ENCODE peak calls at places on chromosome 22, in six cellular contexts. J is left ventricle myocardium inferior; D is pancreas; F is CD8-positive, alpha-beta memory T cell; L is heart right ventricle; G is sigmoid colon. Y is an unnamed sample. For H3K9me3, the result is how much of the 10 kb centered on the place peaks cover.

GRCh38 chr22:39179401-39179827 is 26.9 kb upstream of the CBX7 start:
- DNase-seq in J (no peak), D (no peak), F (no peak), L (no peak), G (no peak), Y (no peak)

GRCh38 chr22:29071261-29072045 is 1.4 kb upstream of the KREMEN1 start:
- DNase-seq in J (no peak), D (peak), F (no peak), L (peak), G (peak), Y (no peak)

GRCh38 chr22:37427711-37428635 is 694 bp upstream of the ELFN2 start:
- DNase-seq in J (no peak), D (no peak), F (no peak), L (no peak), G (no peak), Y (no peak)

GRCh38 chr22:41563051-41563711 is 2.4 kb downstream of the CSDC2 start:
- DNase-seq in J (no peak), D (no peak), F (no peak), L (no peak), G (no peak), Y (peak)

GRCh38 chr22:37229012-37229804 is 14.9 kb downstream of the RAC2 start:
- DNase-seq in J (no peak), D (no peak), F (peak), L (no peak), G (no peak), Y (no peak)

GRCh38 chr22:22928666-22929380 is 41.2 kb downstream of the IGLL5 start:
- DNase-seq in J (peak), D (no peak), F (peak), L (peak), G (no peak), Y (peak)

GRCh38 chr22:36184433-36185035 is 17.1 kb downstream of the APOL4 start:
- DNase-seq in J (no peak), D (no peak), F (no peak), L (no peak), G (no peak), Y (no peak)

GRCh38 chr22:24434472-24435322 is 7.3 kb downstream of the ADORA2A start:
- DNase-seq in J (no peak), D (no peak), F (peak), L (no peak), G (peak), Y (peak)

GRCh38 chr22:21568207-21569075 is 927 bp downstream of the UBE2L3 start:
- DNase-seq in J (peak), D (no peak), F (no peak), L (no peak), G (no peak), Y (peak)

GRCh38 chr22:28883917-28884753 is 763 bp downstream of the ZNRF3 start:
- DNase-seq in J (peak), D (peak), F (peak), L (peak), G (peak), Y (peak)

GRCh38 chr22:40594924-40595323 is 41.6 kb downstream of the MRTFA start:
- DNase-seq in J (no peak), D (no peak), F (no peak), L (no peak), G (no peak), Y (no peak)

GRCh38 chr22:23670378-23671295 is 20.2 kb upstream of the RGL4 start:
- DNase-seq in J (no peak), D (peak), F (no peak), L (no peak), G (peak), Y (no peak)

GRCh38 chr22:29203456-29203855 is 2.2 kb upstream of the EMID1 start:
- DNase-seq in J (no peak), D (no peak), F (no peak), L (no peak), G (no peak), Y (no peak)

GRCh38 chr22:18078329-18079041 is 695 bp downstream of the PEX26 start:
- DNase-seq in J (no peak), D (peak), F (peak), L (peak), G (no peak), Y (peak)

GRCh38 chr22:50293441-50294318 is 13.8 kb downstream of the PLXNB2 start:
- DNase-seq in J (peak), D (no peak), F (no peak), L (peak), G (no peak), Y (peak)
- H3K4me3 ChIP-seq in J (peak), D (peak), F (no peak), L (peak), G (no peak), Y (peak)

DNA sequence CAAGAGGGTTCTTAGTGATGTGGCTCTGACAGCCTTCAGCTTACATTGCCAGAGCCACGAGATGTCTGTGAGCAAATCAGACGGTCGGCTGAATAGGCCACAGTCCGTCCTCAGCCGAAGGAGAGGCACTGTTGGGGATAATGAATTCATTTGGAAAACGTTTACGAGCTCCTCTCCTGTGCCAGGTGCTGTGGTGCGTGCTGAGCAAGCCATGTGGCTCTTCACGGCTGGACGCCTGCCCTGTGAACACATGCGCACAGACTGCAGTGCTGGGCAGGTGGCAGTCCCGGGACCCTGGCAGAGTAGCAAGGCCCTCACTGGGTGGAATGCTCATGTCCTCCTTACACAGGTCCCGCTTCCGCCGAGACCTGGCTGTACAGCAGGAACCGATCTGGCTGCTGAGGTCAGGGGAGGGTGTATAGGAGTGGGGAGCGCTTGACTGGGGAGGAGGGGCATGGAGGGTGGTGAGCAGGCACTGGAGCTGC is 6.8 kb downstream of the TBC1D22A start:
- DNase-seq in J (peak), D (no peak), F (no peak), L (no peak), G (no peak), Y (no peak)
- H3K27ac ChIP-seq in J (peak), D (no peak), F (no peak), L (peak), G (peak), Y (peak)

DNA sequence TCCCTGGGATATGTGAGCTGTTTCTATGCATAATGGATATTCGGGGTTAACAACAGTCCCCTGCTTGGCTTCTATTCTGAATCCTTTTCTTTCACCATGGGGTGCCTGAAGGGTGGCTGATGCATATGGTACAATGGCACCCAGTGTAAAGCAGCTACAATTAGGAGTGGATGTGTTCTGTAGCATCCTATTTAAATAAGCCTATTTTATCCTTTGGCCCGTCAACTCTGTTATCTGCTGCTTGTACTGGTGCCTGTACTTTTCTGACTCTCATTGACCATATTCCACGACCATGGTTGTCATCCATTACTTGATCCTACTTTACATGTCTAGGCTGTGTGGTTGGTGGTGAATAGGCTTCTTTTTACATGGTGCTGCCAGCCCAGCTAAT is 1.3 kb downstream of the TUG1 start:
- DNase-seq in J (no peak), D (no peak), F (no peak), L (no peak), G (no peak), Y (no peak)
- H3K9me3 ChIP-seq in J (half or more), D (under half), F (half or more), L (half or more), G (under half), Y (under half)

GRCh38 chr22:47201996-47202818 is 439.8 kb downstream of the TBC1D22A start:
- DNase-seq in J (no peak), D (peak), F (no peak), L (no peak), G (peak), Y (no peak)
- H3K4me3 ChIP-seq in J (no peak), D (no peak), F (no peak), L (no peak), G (no peak), Y (no peak)

GRCh38 chr22:45322873-45323525 is 13.3 kb downstream of the FAM118A start:
- DNase-seq in J (no peak), D (no peak), F (no peak), L (no peak), G (no peak), Y (no peak)
- H3K27ac ChIP-seq in J (no peak), D (no peak), F (no peak), L (no peak), G (no peak), Y (no peak)

GRCh38 chr22:47288640-47289039 is 526.2 kb downstream of the TBC1D22A start:
- DNase-seq in J (no peak), D (peak), F (no peak), L (no peak), G (peak), Y (no peak)

GRCh38 chr22:47285981-47286380 is 523.5 kb downstream of the TBC1D22A start:
- DNase-seq in J (no peak), D (peak), F (no peak), L (no peak), G (no peak), Y (no peak)

GRCh38 chr22:47287516-47287915 is 525.1 kb downstream of the TBC1D22A start:
- DNase-seq in J (no peak), D (peak), F (no peak), L (no peak), G (peak), Y (no peak)

GRCh38 chr22:47284822-47285221 is 522.4 kb downstream of the TBC1D22A start:
- DNase-seq in J (no peak), D (no peak), F (no peak), L (no peak), G (no peak), Y (no peak)

DNA sequence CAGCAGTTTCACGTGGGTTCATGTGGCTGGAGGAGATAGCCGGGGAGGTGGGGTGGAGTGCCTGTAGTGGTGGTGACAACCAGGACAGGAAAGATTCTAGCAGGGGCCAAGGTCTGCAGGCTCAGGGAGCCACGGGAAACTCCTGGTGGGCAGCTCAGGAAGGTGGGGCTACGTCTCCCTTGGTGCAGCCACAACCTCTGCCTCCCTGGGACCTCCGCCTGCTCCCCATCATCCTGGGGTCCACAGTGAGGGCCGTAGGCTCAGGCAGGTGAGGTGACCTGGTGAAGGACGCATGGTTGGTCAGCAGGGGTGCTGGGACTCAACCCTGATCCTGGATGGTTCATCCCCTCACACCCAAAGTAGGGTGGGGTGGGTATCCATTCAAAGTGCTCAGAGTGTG is 524.1 kb downstream of the TBC1D22A start:
- DNase-seq in J (no peak), D (no peak), F (no peak), L (no peak), G (peak), Y (no peak)
- H3K9me3 ChIP-seq in J (under half), D (under half), F (under half), L (under half), G (under half), Y (under half)

DNA sequence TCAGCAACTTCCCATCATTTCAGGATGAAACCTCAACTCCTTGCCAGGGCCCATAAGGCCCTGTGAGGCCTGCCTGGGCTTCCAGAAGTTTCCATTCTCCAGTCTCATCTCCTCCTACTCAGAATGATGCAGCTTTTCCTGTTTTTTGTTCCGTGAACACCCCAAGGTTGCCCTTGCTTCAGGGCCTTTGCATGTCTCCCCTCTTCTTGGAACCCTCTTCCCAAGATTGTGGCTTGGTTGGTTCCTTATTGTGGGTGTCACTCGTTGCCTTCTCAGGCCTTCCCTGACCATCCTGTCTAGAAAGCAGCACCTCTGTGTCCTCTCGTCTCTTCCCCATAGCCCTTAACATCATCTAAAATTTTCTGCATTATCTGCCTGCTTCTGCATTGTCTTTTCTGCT is 23.2 kb upstream of the YWHAH start:
- DNase-seq in J (no peak), D (no peak), F (no peak), L (no peak), G (no peak), Y (no peak)
- H3K4me3 ChIP-seq in J (no peak), D (no peak), F (no peak), L (no peak), G (no peak), Y (no peak)

GRCh38 chr22:27576815-27577564 is 224.6 kb downstream of the MN1 start:
- DNase-seq in J (peak), D (no peak), F (no peak), L (peak), G (peak), Y (peak)

GRCh38 chr22:27581241-27581640 is 220.3 kb downstream of the MN1 start:
- DNase-seq in J (no peak), D (no peak), F (no peak), L (no peak), G (no peak), Y (peak)

GRCh38 chr22:27580311-27580897 is 221.2 kb downstream of the MN1 start:
- DNase-seq in J (no peak), D (no peak), F (no peak), L (no peak), G (no peak), Y (no peak)

GRCh38 chr22:27577570-27577969 is 224.0 kb downstream of the MN1 start:
- DNase-seq in J (no peak), D (no peak), F (no peak), L (no peak), G (no peak), Y (no peak)

GRCh38 chr22:27578937-27579617 is 222.5 kb downstream of the MN1 start:
- DNase-seq in J (no peak), D (no peak), F (no peak), L (no peak), G (no peak), Y (no peak)
- H3K27ac ChIP-seq in J (peak), D (no peak), F (no peak), L (no peak), G (no peak), Y (no peak)

GRCh38 chr22:48523091-48523490 is 1304.6 kb downstream of the BRD1 start:
- DNase-seq in J (no peak), D (no peak), F (no peak), L (no peak), G (no peak), Y (no peak)
- H3K9me3 ChIP-seq in J (under half), D (under half), F (under half), L (under half), G (under half), Y (under half)